ENCODE peak calls at places on chromosomes 6 and 20, in five cellular contexts. R is astrocyte, N is lower lobe of right lung, M is pancreas, G is PC-3. I is an unnamed sample. For H3K4me1, the result is how much of the 10 kb centered on the place peaks cover.

GRCh38 chr6:21278078-21278790 is 315.3 kb upstream of the SOX4 start:
- DNase-seq in R (no peak), M (no peak), G (no peak), N (no peak), I (no peak)

GRCh38 chr6:133396630-133397335 is 155.6 kb downstream of the EYA4 start:
- DNase-seq in G (no peak), M (no peak), R (peak), N (no peak), I (no peak)

GRCh38 chr6:45486739-45487138 is 109.0 kb upstream of the SUPT3H start:
- DNase-seq in R (no peak), G (no peak), M (no peak), N (no peak), I (no peak)

GRCh38 chr6:7758456-7758855 is 32.6 kb downstream of the BMP6 start:
- DNase-seq in G (peak), N (no peak), M (no peak), R (peak), I (no peak)

GRCh38 chr6:111823831-111824607 is 49.2 kb downstream of the FYN start:
- DNase-seq in N (no peak), M (no peak), R (peak), G (peak), I (no peak)

GRCh38 chr6:118387921-118388701 is 160.0 kb upstream of the PLN start:
- DNase-seq in R (peak), M (no peak), G (peak), N (no peak), I (no peak)

GRCh38 chr6:21164768-21165326 is 428.7 kb upstream of the SOX4 start:
- DNase-seq in M (no peak), G (no peak), N (no peak), R (peak), I (no peak)

GRCh38 chr20:19815553-19815991 is 57.5 kb downstream of the RIN2 start:
- DNase-seq in G (peak), M (no peak), N (no peak), R (peak), I (no peak)

GRCh38 chr20:5550738-5551529 is 199.3 kb upstream of the SHLD1 start:
- DNase-seq in M (no peak), R (no peak), G (no peak), N (no peak), I (peak)

GRCh38 chr6:113412589-113413367 is 444.4 kb upstream of the MARCKS start:
- DNase-seq in G (peak), M (no peak), N (no peak), R (peak), I (no peak)

GRCh38 chr6:161271343-161272019 is 2.4 kb downstream of the AGPAT4 start:
- DNase-seq in G (peak), R (no peak), M (no peak), N (no peak), I (no peak)

GRCh38 chr6:10398439-10399218 is 16.2 kb downstream of the TFAP2A start:
- DNase-seq in N (no peak), R (no peak), M (no peak), G (no peak), I (no peak)

GRCh38 chr20:19327401-19327800 is 115.0 kb downstream of the SLC24A3 start:
- DNase-seq in M (no peak), N (no peak), R (no peak), G (no peak), I (peak)

GRCh38 chr6:35091353-35092083 is 49.6 kb downstream of the TCP11 start:
- DNase-seq in R (peak), M (no peak), G (no peak), N (no peak), I (no peak)

GRCh38 chr20:37419774-37420542 is 74.0 kb downstream of the SRC start:
- DNase-seq in M (no peak), G (no peak), R (no peak), N (no peak), I (no peak)

GRCh38 chr6:98716341-98716740 is 118.0 kb upstream of the POU3F2 start:
- DNase-seq in M (no peak), G (no peak), N (no peak), R (no peak), I (no peak)

GRCh38 chr6:163149535-163149848 is 265.0 kb upstream of the QKI start:
- DNase-seq in G (no peak), N (no peak), M (no peak), R (no peak), I (no peak)

GRCh38 chr6:167013946-167014345 is 14.7 kb downstream of the CEP43 start:
- DNase-seq in N (no peak), R (no peak), M (no peak), G (no peak), I (no peak)

GRCh38 chr6:118649918-118650499 is 1.4 kb downstream of the CEP85L start:
- DNase-seq in G (no peak), R (peak), N (no peak), M (no peak), I (no peak)

GRCh38 chr6:36855750-36856149 is 16.5 kb upstream of the CPNE5 start:
- DNase-seq in G (no peak), N (no peak), M (no peak), R (no peak), I (no peak)

GRCh38 chr20:31751126-31751525 is 12.0 kb downstream of the TPX2 start:
- DNase-seq in G (no peak), R (peak), M (no peak), N (no peak), I (no peak)

GRCh38 chr6:87731818-87732661 is 30.0 kb upstream of the AKIRIN2 start:
- DNase-seq in R (peak), N (peak), M (peak), G (peak), I (peak)

GRCh38 chr6:108102965-108103364 is 28.4 kb upstream of the OSTM1 start:
- DNase-seq in G (no peak), N (no peak), M (no peak), R (no peak), I (no peak)

GRCh38 chr6:158798311-158798710 is 20.9 kb downstream of the EZR start:
- DNase-seq in N (no peak), G (no peak), R (no peak), M (no peak), I (no peak)
- H3K4me1 ChIP-seq in N (half or more), G (under half), R (under half), M (half or more), I (under half)

DNA sequence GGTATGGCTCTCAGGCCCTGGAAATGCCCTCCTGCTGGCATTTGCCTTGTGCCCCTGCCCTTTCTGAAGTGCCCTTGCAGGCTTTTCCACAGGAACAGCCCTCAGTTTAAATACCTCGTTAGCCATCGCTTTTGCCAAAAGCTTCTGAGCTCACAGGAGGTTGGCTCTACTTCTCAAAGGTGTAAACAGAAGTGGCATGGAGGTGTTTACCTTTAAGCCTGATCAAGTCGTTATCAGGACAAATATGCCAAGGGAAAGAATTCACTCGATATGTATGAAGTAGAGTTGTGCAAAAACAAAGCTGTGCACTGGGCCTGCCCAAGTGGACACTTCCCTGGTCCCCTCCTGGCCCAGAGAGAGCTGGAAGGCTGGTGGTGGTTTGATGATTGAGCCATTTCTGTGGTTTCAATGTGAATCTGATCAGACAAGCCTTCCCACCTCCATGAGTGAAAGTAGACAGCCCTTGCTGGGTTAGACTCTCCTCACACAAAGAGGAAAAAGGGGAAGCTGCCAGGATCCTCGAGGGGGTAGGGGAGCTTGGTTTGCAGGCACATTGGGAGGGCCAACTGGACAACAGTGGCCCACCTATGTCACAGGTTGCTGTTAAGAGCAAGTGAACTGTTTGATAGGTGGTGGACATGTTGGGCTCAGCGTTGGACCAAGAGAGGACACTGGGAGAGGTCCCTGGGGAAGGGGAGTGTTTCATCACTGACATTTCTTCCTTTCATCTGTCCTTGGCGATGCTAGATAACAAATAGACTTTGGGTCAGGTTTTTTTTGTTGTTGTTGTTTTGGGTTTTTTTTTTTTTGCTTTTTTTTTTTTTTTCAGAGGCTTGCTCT is 98.7 kb downstream of the ZDHHC14 start:
- DNase-seq in G (no peak), M (no peak), N (no peak), R (no peak), I (no peak)
- H3K4me3 ChIP-seq in G (no peak), M (peak), N (no peak), R (no peak), I (no peak)

DNA sequence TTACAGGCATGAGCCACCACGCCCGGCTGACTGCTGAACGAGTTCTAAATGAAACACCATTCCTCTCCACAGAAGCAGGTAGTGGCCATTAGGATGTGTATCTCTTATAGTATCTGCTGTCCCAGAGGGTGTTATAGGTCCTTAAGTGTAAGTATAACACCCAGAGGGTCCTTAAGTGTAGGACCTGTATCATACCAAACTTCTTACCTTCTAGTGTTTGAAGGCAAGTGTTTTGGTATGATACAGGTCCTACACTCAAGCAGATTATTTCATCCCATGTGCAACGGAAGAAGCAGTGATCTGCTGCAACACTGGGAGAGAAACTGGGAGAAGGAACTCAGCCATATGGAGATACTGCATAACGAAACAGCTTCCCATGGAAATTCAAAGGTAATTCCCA is 17.4 kb downstream of the BMP7 start:
- DNase-seq in N (no peak), M (no peak), R (no peak), G (no peak), I (no peak)
- H3K4me1 ChIP-seq in N (under half), M (under half), R (under half), G (under half), I (under half)

DNA sequence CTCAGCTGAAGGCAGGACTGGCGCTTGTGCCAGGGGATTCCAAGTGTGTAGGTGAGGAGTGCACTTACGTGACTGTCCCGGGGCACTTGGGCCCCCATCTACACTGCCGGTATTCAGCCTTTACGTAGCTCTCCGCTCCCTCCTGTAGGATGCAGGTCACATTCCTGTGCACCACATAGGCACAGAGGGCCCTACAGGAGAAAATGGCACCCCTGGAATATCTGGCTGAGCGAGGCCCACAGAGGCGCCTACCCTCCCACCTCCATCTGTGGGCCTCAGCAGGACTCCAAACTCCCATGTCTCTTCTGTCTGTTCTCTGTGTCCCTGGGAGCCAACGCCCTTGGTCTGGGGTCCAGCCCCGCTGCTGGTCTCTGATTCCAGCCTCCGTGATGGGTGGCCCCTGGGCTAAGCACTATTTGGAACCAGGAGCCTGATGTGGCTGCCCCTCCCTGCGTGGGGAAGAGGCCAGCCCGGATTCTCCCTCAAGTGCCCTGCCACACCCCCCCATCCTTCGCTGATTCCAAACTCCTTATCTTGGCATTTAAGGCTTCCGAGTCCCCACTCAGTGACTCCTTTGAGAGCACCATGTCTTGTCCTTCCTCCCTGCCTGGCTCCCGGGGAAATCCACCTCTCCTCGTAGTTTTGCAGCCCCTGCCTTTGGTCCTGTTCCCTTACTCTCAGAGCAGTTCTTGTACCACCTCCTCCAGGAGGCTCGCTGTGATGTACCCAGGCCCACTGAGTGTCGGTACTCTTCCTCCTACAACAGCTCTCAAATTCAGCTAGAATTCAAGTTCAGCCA is 1.5 kb downstream of the EMILIN3 start:
- DNase-seq in G (no peak), M (no peak), R (no peak), N (no peak), I (no peak)
- H3K4me3 ChIP-seq in G (no peak), M (no peak), R (no peak), N (no peak), I (no peak)

GRCh38 chr6:156848533-156848932 is 71.4 kb downstream of the ARID1B start:
- DNase-seq in N (no peak), G (no peak), M (no peak), R (no peak), I (no peak)
- H3K4me1 ChIP-seq in N (half or more), G (under half), M (under half), R (under half), I (under half)